ENCODE peak calls at places on chromosomes 3 and 15, in nine cellular contexts. A, J, D, V, L, P, I, Q and F are unnamed samples. For H3K4me1, the result is how much of the 10 kb centered on the place peaks cover.

GRCh38 chr3:12990306-12990705 is 82.9 kb downstream of the IQSEC1 start:
- DNase-seq in A (peak), J (no peak), D (peak), V (peak), L (peak), P (no peak), I (no peak), Q (no peak), F (no peak)

GRCh38 chr3:55662683-55663082 is 175.6 kb upstream of the WNT5A start:
- DNase-seq in A (no peak), J (no peak), D (no peak), V (no peak), L (peak), P (no peak), I (peak), Q (no peak), F (no peak)

GRCh38 chr15:25900426-25900825 is 37.3 kb upstream of the ATP10A start:
- DNase-seq in A (no peak), J (no peak), D (no peak), V (no peak), L (no peak), P (no peak), I (peak), Q (no peak), F (no peak)

GRCh38 chr15:38217181-38217580 is 35.5 kb upstream of the SPRED1 start:
- DNase-seq in A (no peak), J (no peak), D (no peak), V (no peak), L (peak), P (no peak), I (peak), Q (no peak), F (no peak)

GRCh38 chr3:131402391-131403039 is 20.9 kb downstream of the NUDT16 start:
- DNase-seq in A (no peak), J (no peak), D (no peak), V (no peak), L (peak), P (no peak), I (no peak), Q (no peak), F (no peak)

GRCh38 chr3:88105325-88105724 is 44.4 kb upstream of the C3orf38 start:
- DNase-seq in A (no peak), J (no peak), D (no peak), V (no peak), L (no peak), P (no peak), I (no peak), Q (no peak), F (no peak)

GRCh38 chr3:157282261-157283191 is 122.6 kb upstream of the CCNL1 start:
- DNase-seq in A (no peak), J (no peak), D (no peak), V (no peak), L (peak), P (no peak), I (peak), Q (no peak), F (no peak)

GRCh38 chr15:60523056-60523455 is 44.1 kb upstream of the ICE2 start:
- DNase-seq in A (no peak), J (no peak), D (no peak), V (no peak), L (peak), P (no peak), I (peak), Q (no peak), F (no peak)

GRCh38 chr3:24639640-24640329 is 145.1 kb upstream of the THRB start:
- DNase-seq in A (no peak), J (no peak), D (no peak), V (no peak), L (no peak), P (no peak), I (no peak), Q (no peak), F (no peak)

GRCh38 chr3:24641628-24642027 is 147.0 kb upstream of the THRB start:
- DNase-seq in A (no peak), J (no peak), D (no peak), V (no peak), L (no peak), P (no peak), I (no peak), Q (no peak), F (no peak)

GRCh38 chr3:24639061-24639460 is 144.4 kb upstream of the THRB start:
- DNase-seq in A (no peak), J (no peak), D (no peak), V (no peak), L (no peak), P (no peak), I (no peak), Q (no peak), F (no peak)

GRCh38 chr3:24645047-24645446 is 150.4 kb upstream of the THRB start:
- DNase-seq in A (no peak), J (no peak), D (no peak), V (no peak), L (no peak), P (no peak), I (no peak), Q (no peak), F (no peak)

DNA sequence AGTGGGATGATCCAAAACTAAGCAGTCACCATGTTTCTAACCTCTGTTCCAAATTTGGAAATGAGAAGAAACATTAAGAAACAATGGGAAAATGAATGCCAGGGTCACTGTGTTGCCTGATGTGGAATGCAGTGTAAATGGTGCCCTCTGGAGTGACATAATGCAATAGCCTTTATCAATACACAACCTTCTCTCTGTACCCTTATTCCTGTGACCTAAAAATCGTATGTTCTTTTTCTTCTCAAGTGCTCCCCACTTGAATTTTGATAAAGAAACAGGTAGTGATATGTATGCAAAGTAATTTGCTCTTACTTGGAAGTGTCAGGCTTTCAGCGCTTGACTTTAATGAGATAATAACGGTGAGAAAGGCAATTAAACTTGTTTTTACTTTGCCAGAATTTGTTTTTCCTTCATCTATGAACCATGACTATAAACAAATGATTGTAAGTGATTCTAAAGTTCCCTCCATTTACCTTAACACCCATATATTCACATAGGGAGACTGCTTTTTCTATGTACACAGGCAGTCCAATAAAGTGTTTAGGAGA is 145.8 kb upstream of the THRB start:
- DNase-seq in A (no peak), J (no peak), D (no peak), V (no peak), L (no peak), P (no peak), I (peak), Q (no peak), F (no peak)
- H3K4me3 ChIP-seq in A (no peak), J (no peak), D (no peak), V (no peak), L (no peak), P (no peak), I (no peak), Q (no peak), F (no peak)

GRCh38 chr3:9400626-9401025 is 3.2 kb downstream of the SETD5 start:
- DNase-seq in A (no peak), J (no peak), D (no peak), V (no peak), L (no peak), P (no peak), I (no peak), Q (peak), F (no peak)

GRCh38 chr3:9402410-9403228 is 5.2 kb downstream of the SETD5 start:
- DNase-seq in A (no peak), J (no peak), D (peak), V (no peak), L (peak), P (peak), I (peak), Q (peak), F (peak)

GRCh38 chr3:9403463-9403862 is 6.0 kb downstream of the SETD5 start:
- DNase-seq in A (no peak), J (no peak), D (no peak), V (no peak), L (no peak), P (no peak), I (no peak), Q (no peak), F (no peak)

GRCh38 chr3:9399746-9400145 is 2.3 kb downstream of the SETD5 start:
- DNase-seq in A (peak), J (no peak), D (peak), V (no peak), L (peak), P (peak), I (peak), Q (peak), F (peak)

DNA sequence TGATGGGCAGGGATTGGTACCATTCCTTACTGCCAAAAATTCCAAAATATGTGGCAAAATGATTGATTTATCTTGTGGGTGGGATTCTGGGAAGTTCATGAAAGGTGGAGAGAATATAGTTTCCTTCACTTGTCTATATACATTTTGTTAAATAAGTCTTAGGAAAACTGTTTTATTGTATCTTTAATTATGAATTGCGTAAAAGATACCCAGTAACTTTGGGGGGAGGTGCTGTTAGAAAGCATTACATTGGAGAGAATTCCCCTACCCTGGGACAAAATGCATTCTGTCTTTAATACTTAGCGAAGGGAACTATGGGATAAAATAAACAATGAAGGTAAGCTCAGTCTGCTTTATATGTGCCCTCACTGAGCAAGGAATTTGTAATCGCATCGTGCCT is 4.6 kb downstream of the SETD5 start:
- DNase-seq in A (no peak), J (no peak), D (no peak), V (no peak), L (no peak), P (no peak), I (no peak), Q (no peak), F (no peak)
- H3K4me1 ChIP-seq in A (under half), J (half or more), D (under half), V (half or more), L (under half), P (under half), I (under half), Q (under half), F (half or more)

DNA sequence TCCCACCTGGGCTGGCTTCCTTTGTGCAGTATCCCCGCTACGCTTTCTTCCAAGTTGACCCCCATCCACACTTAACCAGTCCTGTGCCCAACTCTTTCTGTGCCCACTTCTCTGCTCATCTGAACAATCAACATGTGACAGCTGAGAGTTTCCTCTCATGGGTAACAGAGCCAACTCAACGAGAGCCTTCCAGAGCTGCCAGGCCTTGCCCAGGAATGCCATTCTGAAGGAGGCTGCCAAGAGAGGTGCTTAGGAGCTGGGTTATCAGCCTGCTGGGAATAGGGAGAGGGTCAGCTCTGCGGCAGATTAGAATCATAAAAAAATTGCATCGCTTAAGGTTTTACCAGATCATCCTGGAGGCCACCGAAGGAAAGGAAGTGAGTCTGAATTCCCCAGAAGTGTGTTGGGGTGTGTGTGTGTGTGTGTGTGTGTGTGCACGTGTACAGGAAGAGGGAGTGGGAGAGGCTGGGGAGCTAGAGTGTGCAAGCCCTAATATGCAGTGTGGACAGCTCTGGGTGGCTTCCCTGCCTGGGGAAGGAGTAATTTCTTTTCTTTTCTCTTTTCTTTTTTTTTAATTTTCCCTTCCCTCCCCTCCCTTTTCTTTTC is 66.7 kb downstream of the ITGA11 start:
- DNase-seq in A (no peak), J (no peak), D (no peak), V (no peak), L (no peak), P (no peak), I (no peak), Q (no peak), F (peak)
- H3K4me3 ChIP-seq in A (no peak), J (no peak), D (no peak), V (no peak), L (no peak), P (no peak), I (no peak), Q (no peak), F (no peak)

GRCh38 chr3:69178838-69179739 is 56.7 kb upstream of the LMOD3 start:
- DNase-seq in A (no peak), J (no peak), D (no peak), V (no peak), L (no peak), P (no peak), I (no peak), Q (no peak), F (no peak)
- H3K4me1 ChIP-seq in A (under half), J (under half), D (under half), V (under half), L (under half), P (under half), I (under half), Q (under half), F (under half)

DNA sequence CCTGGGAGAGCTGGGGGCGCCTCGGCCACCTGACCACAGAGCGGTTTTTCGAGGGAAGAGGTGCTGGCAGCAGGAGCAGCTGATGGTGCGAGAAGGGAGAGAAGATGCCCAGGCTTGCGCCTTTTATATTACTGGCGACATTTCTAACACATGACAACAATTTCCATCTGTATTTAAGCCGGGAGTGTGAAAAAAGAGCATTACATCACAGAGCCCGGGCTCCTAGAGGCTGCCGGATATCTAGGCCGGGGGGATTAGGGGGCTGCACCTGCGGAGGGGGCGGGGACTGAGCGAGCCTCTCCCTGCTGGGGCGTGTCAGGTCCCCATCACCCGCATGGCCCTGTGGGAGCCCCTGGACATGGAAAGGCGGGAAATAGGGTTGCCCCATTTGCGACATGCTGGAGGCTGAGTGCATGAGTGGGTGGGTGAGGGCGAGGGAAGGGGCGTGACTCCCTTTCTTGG is 440.7 kb downstream of the MAGI1 start:
- DNase-seq in A (no peak), J (no peak), D (peak), V (no peak), L (no peak), P (peak), I (no peak), Q (no peak), F (no peak)
- H3K4me3 ChIP-seq in A (peak), J (no peak), D (no peak), V (no peak), L (no peak), P (peak), I (peak), Q (no peak), F (no peak)

GRCh38 chr15:40323953-40324937 is 753 bp downstream of the INAFM2 start:
- DNase-seq in A (peak), J (no peak), D (peak), V (peak), L (no peak), P (no peak), I (no peak), Q (peak), F (peak)

GRCh38 chr15:40320931-40321371 is 2.5 kb upstream of the INAFM2 start:
- DNase-seq in A (no peak), J (peak), D (peak), V (peak), L (peak), P (no peak), I (peak), Q (peak), F (peak)

GRCh38 chr15:40323239-40323952 is at the start of gene INAFM2:
- DNase-seq in A (peak), J (peak), D (peak), V (peak), L (peak), P (peak), I (peak), Q (peak), F (peak)

GRCh38 chr15:40320409-40320808 is 3.1 kb upstream of the INAFM2 start:
- DNase-seq in A (no peak), J (no peak), D (no peak), V (no peak), L (no peak), P (no peak), I (no peak), Q (no peak), F (no peak)

DNA sequence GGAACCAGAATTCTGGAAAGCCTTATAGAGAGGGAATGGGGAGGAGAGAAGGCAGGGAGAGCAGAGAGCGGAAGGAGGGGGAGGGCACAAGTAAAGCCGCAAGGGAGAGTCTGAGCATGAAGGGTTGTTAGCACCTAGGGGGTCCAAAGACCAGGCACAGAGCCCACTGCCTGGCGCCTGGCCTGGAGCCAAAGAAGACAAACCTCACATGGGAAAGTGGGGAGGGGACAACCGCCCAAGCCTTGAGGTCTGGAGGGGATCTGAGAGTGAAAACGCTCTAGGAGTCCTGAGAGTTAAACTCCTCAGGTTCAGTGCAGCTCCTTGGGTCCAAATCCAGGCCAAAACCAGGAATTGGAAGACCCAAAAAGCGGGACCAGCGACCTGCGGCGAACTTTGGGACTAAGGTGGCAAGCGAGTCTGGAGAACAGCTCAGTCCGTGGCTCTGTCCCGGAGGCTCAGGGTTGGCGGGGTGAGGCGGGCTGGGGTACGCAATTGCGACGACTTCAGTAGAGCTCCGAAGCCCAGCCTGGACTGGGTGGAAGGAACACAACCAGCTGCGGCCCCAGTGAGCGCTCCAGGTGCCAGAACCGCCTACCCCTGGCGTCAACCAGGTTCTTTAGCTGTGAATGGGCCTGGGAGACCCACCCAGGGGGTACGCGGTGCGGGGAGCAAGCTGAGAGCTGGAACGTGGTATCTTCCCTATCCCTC is 807 bp upstream of the INAFM2 start:
- DNase-seq in A (no peak), J (no peak), D (no peak), V (no peak), L (no peak), P (no peak), I (no peak), Q (no peak), F (peak)
- H3K4me1 ChIP-seq in A (under half), J (under half), D (under half), V (under half), L (under half), P (under half), I (under half), Q (under half), F (under half)

GRCh38 chr15:53979051-53979788 is 979 bp downstream of the UNC13C start:
- DNase-seq in A (no peak), J (no peak), D (no peak), V (no peak), L (no peak), P (no peak), I (no peak), Q (no peak), F (no peak)
- H3K4me3 ChIP-seq in A (peak), J (no peak), D (peak), V (no peak), L (no peak), P (no peak), I (peak), Q (peak), F (peak)